ENCODE peak calls at places on chromosomes 12 and 14, in five cellular contexts. M is effector memory CD8-positive, alpha-beta T cell; Q is epithelial cell of esophagus; H is T-helper 1 cell; Y is fibroblast of pulmonary artery. Z is an unnamed sample.

GRCh38 chr14:33796356-33796755 is 154.5 kb downstream of the EGLN3 start:
- DNase-seq in M (no peak), Q (no peak), H (no peak), Y (peak; percentile 54), Z (no peak)

GRCh38 chr14:102086346-102086971 is 385 bp downstream of the HSP90AA1 start:
- DNase-seq in M (peak; percentile 72), Q (peak; percentile 68), H (peak; percentile 62), Y (peak; percentile 63), Z (peak; percentile 60)

GRCh38 chr14:54730156-54730961 is 163.4 kb downstream of the SAMD4A start:
- DNase-seq in M (no peak), Q (no peak), H (no peak), Y (peak; percentile 50), Z (no peak)

GRCh38 chr12:42564540-42564939 is 25.0 kb downstream of the PRICKLE1 start:
- DNase-seq in M (no peak), Q (no peak), H (no peak), Y (no peak), Z (no peak)

GRCh38 chr12:114447274-114447716 is 41.4 kb upstream of the TBX5 start:
- DNase-seq in M (no peak), Q (no peak), H (no peak), Y (no peak), Z (no peak)

GRCh38 chr14:64253672-64254071 is 40.5 kb downstream of the ESR2 start:
- DNase-seq in M (no peak), Q (peak; percentile 72), H (no peak), Y (peak; percentile 60), Z (no peak)

GRCh38 chr14:24240110-24240918 is 2.1 kb downstream of the TINF2 start:
- DNase-seq in M (no peak), Q (no peak), H (no peak), Y (no peak), Z (no peak)

GRCh38 chr12:48810817-48811453 is 7.4 kb upstream of the CACNB3 start:
- DNase-seq in M (no peak), Q (peak; percentile 68), H (no peak), Y (peak; percentile 75), Z (no peak)

GRCh38 chr14:22535916-22536315 is 53.1 kb downstream of the DAD1 start:
- DNase-seq in M (no peak), Q (no peak), H (no peak), Y (no peak), Z (no peak)

GRCh38 chr14:21768116-21768874 is 94.7 kb upstream of the OR4E1 start:
- DNase-seq in M (peak; percentile 8), Q (peak; percentile 60), H (peak; percentile 17), Y (peak; percentile 22), Z (no peak)

GRCh38 chr14:37791384-37792036 is 196.1 kb downstream of the TTC6 start:
- DNase-seq in M (no peak), Q (no peak), H (no peak), Y (no peak), Z (no peak)

GRCh38 chr12:7645395-7646177 is 20.1 kb downstream of the APOBEC1 start:
- DNase-seq in M (peak; percentile 17), Q (peak; percentile 40), H (no peak), Y (peak; percentile 51), Z (no peak)

GRCh38 chr14:83470466-83470865 is 1936.8 kb upstream of the SEL1L start:
- DNase-seq in M (no peak), Q (no peak), H (no peak), Y (no peak), Z (no peak)

GRCh38 chr12:54988402-54989054 is 4.0 kb upstream of the TESPA1 start:
- DNase-seq in M (no peak), Q (peak; percentile 17), H (no peak), Y (peak; percentile 52), Z (no peak)

GRCh38 chr14:72516936-72517408 is 376.9 kb downstream of the DPF3 start:
- DNase-seq in M (peak; percentile 71), Q (peak; percentile 76), H (peak; percentile 65), Y (peak; percentile 92), Z (peak; percentile 64)

GRCh38 chr12:113479578-113480335 is 8.1 kb upstream of the LHX5 start:
- DNase-seq in M (no peak), Q (peak; percentile 47), H (peak; percentile 17), Y (peak; percentile 51), Z (no peak)

GRCh38 chr14:95281560-95282176 is 38.0 kb downstream of the CLMN start:
- DNase-seq in M (no peak), Q (no peak), H (no peak), Y (no peak), Z (no peak)

GRCh38 chr12:104457746-104458644 is 1.2 kb downstream of the CHST11 start:
- DNase-seq in M (peak; percentile 39), Q (peak; percentile 42), H (peak; percentile 40), Y (no peak), Z (peak; percentile 49)

GRCh38 chr12:112788205-112788604 is 3.3 kb upstream of the RPH3A start:
- DNase-seq in M (no peak), Q (no peak), H (no peak), Y (no peak), Z (no peak)

GRCh38 chr12:69906411-69907216 is 81.6 kb downstream of the MYRFL start:
- DNase-seq in M (no peak), Q (peak; percentile 29), H (no peak), Y (no peak), Z (no peak)

GRCh38 chr12:124609041-124609984 is 41.9 kb upstream of the NCOR2 start:
- DNase-seq in M (peak; percentile 83), Q (peak; percentile 92), H (peak; percentile 79), Y (peak; percentile 65), Z (peak; percentile 94)

GRCh38 chr14:75295491-75296338 is 17.1 kb downstream of the FOS start:
- DNase-seq in M (peak; percentile 73), Q (peak; percentile 75), H (peak; percentile 71), Y (peak; percentile 82), Z (peak; percentile 83)

GRCh38 chr12:49666176-49666575 is 41.0 kb downstream of the FMNL3 start:
- DNase-seq in M (no peak), Q (no peak), H (no peak), Y (no peak), Z (no peak)